ENCODE peak calls at places on chromosomes 4 and X, in ten cellular contexts. One of them, this sample, is unnamed.

GRCh38 chr4:22881416-22881815 is 188.7 kb downstream of the GBA3 start:
- DNase-seq in posterior cingulate gyrus: no peak
- DNase-seq in neural crest cell: no peak
- DNase-seq in tibial artery: no peak
- DNase-seq in iris pigment epithelial cell: no peak
- DNase-seq in cardiac muscle cell: no peak
- DNase-seq in EH: no peak
- DNase-seq in EL: no peak
- DNase-seq in CD8-positive, alpha-beta memory T cell: no peak
- DNase-seq in activated CD4-positive, alpha-beta T cell treated with anti-CD3 and anti-CD28 coated beads, Interleukin-2, amount 50 U/mL, for 1 hour: no peak
- DNase-seq in this sample: no peak

GRCh38 chrX:133134282-133134681 is 37.4 kb upstream of the USP26 start:
- DNase-seq in EH: no peak
- DNase-seq in CD8-positive, alpha-beta memory T cell: no peak
- DNase-seq in cardiac muscle cell: no peak
- DNase-seq in iris pigment epithelial cell: no peak
- DNase-seq in EL: no peak
- DNase-seq in neural crest cell: no peak
- DNase-seq in posterior cingulate gyrus: no peak
- DNase-seq in tibial artery: no peak
- DNase-seq in activated CD4-positive, alpha-beta T cell treated with anti-CD3 and anti-CD28 coated beads, Interleukin-2, amount 50 U/mL, for 1 hour: no peak
- DNase-seq in this sample: no peak

GRCh38 chr4:100933628-100934027 is 413.7 kb downstream of the PPP3CA start:
- DNase-seq in tibial artery: no peak
- DNase-seq in posterior cingulate gyrus: no peak
- DNase-seq in EH: peak; percentile 63
- DNase-seq in iris pigment epithelial cell: peak; percentile 57
- DNase-seq in cardiac muscle cell: no peak
- DNase-seq in neural crest cell: no peak
- DNase-seq in EL: peak; percentile 19
- DNase-seq in CD8-positive, alpha-beta memory T cell: no peak
- DNase-seq in activated CD4-positive, alpha-beta T cell treated with anti-CD3 and anti-CD28 coated beads, Interleukin-2, amount 50 U/mL, for 1 hour: no peak
- DNase-seq in this sample: no peak

GRCh38 chr4:154491341-154491679 is 289 bp downstream of the DCHS2 start:
- DNase-seq in activated CD4-positive, alpha-beta T cell treated with anti-CD3 and anti-CD28 coated beads, Interleukin-2, amount 50 U/mL, for 1 hour: no peak
- DNase-seq in iris pigment epithelial cell: peak; percentile 22
- DNase-seq in EL: peak; percentile 10
- DNase-seq in CD8-positive, alpha-beta memory T cell: no peak
- DNase-seq in EH: peak; percentile 17
- DNase-seq in posterior cingulate gyrus: peak; percentile 83
- DNase-seq in cardiac muscle cell: peak; percentile 46
- DNase-seq in tibial artery: no peak
- DNase-seq in neural crest cell: no peak
- DNase-seq in this sample: no peak

GRCh38 chr4:69800599-69800998 is 40.2 kb upstream of the SULT1B1 start:
- DNase-seq in CD8-positive, alpha-beta memory T cell: no peak
- DNase-seq in posterior cingulate gyrus: no peak
- DNase-seq in cardiac muscle cell: no peak
- DNase-seq in EH: no peak
- DNase-seq in neural crest cell: no peak
- DNase-seq in iris pigment epithelial cell: peak; percentile 54
- DNase-seq in EL: no peak
- DNase-seq in activated CD4-positive, alpha-beta T cell treated with anti-CD3 and anti-CD28 coated beads, Interleukin-2, amount 50 U/mL, for 1 hour: no peak
- DNase-seq in tibial artery: no peak
- DNase-seq in this sample: no peak

GRCh38 chrX:71492086-71493065 is 40.5 kb upstream of the OGT start:
- DNase-seq in EH: peak; percentile 61
- DNase-seq in EL: peak; percentile 47
- DNase-seq in CD8-positive, alpha-beta memory T cell: peak; percentile 21
- DNase-seq in cardiac muscle cell: peak; percentile 3
- DNase-seq in posterior cingulate gyrus: peak; percentile 87
- DNase-seq in neural crest cell: no peak
- DNase-seq in tibial artery: peak; percentile 61
- DNase-seq in iris pigment epithelial cell: peak; percentile 21
- DNase-seq in activated CD4-positive, alpha-beta T cell treated with anti-CD3 and anti-CD28 coated beads, Interleukin-2, amount 50 U/mL, for 1 hour: peak; percentile 35
- DNase-seq in this sample: peak; percentile 53

GRCh38 chr4:9999956-10000551 is 21.2 kb downstream of the SLC2A9 start:
- DNase-seq in EH: peak; percentile 62
- DNase-seq in neural crest cell: no peak
- DNase-seq in iris pigment epithelial cell: peak; percentile 73
- DNase-seq in EL: peak; percentile 59
- DNase-seq in CD8-positive, alpha-beta memory T cell: no peak
- DNase-seq in tibial artery: no peak
- DNase-seq in posterior cingulate gyrus: no peak
- DNase-seq in cardiac muscle cell: no peak
- DNase-seq in activated CD4-positive, alpha-beta T cell treated with anti-CD3 and anti-CD28 coated beads, Interleukin-2, amount 50 U/mL, for 1 hour: no peak
- DNase-seq in this sample: no peak

GRCh38 chrX:11537141-11537540 is 128.6 kb downstream of the ARHGAP6 start:
- DNase-seq in iris pigment epithelial cell: no peak
- DNase-seq in activated CD4-positive, alpha-beta T cell treated with anti-CD3 and anti-CD28 coated beads, Interleukin-2, amount 50 U/mL, for 1 hour: no peak
- DNase-seq in tibial artery: no peak
- DNase-seq in CD8-positive, alpha-beta memory T cell: no peak
- DNase-seq in cardiac muscle cell: no peak
- DNase-seq in EL: no peak
- DNase-seq in neural crest cell: no peak
- DNase-seq in posterior cingulate gyrus: no peak
- DNase-seq in EH: no peak
- DNase-seq in this sample: no peak

GRCh38 chrX:151680805-151681204 is 14.5 kb upstream of the PRRG3 start:
- DNase-seq in posterior cingulate gyrus: no peak
- DNase-seq in EL: peak; percentile 28
- DNase-seq in cardiac muscle cell: peak; percentile 60
- DNase-seq in iris pigment epithelial cell: peak; percentile 23
- DNase-seq in tibial artery: no peak
- DNase-seq in neural crest cell: peak; percentile 59
- DNase-seq in EH: peak; percentile 30
- DNase-seq in CD8-positive, alpha-beta memory T cell: peak; percentile 31
- DNase-seq in activated CD4-positive, alpha-beta T cell treated with anti-CD3 and anti-CD28 coated beads, Interleukin-2, amount 50 U/mL, for 1 hour: peak; percentile 46
- DNase-seq in this sample: peak; percentile 21

GRCh38 chr4:41749650-41750049 is 1.1 kb upstream of the PHOX2B start:
- DNase-seq in neural crest cell: no peak
- DNase-seq in EH: no peak
- DNase-seq in EL: no peak
- DNase-seq in cardiac muscle cell: no peak
- DNase-seq in activated CD4-positive, alpha-beta T cell treated with anti-CD3 and anti-CD28 coated beads, Interleukin-2, amount 50 U/mL, for 1 hour: no peak
- DNase-seq in posterior cingulate gyrus: no peak
- DNase-seq in tibial artery: no peak
- DNase-seq in iris pigment epithelial cell: no peak
- DNase-seq in CD8-positive, alpha-beta memory T cell: no peak
- DNase-seq in this sample: no peak

This sample was measured in natural killer cell.